ENCODE peak calls at places on chromosomes 7 and 10, in seven cellular contexts. J, K, H, I, P, M and E are unnamed samples.

GRCh38 chr10:90418869-90419652 is 438.8 kb downstream of the HTR7 start:
- DNase-seq in J (peak; percentile 48), K (peak; percentile 97), H (peak; percentile 35), I (no peak), P (no peak), M (peak; percentile 85), E (no peak)

GRCh38 chr7:37684927-37685326 is 1.4 kb downstream of the GPR141 start:
- DNase-seq in J (no peak), K (no peak), H (no peak), I (no peak), P (no peak), M (no peak), E (no peak)

GRCh38 chr7:32070406-32071360 is at the start of gene PDE1C:
- DNase-seq in J (peak; percentile 21), K (peak; percentile 19), H (peak; percentile 30), I (peak; percentile 21), P (no peak), M (no peak), E (no peak)

GRCh38 chr10:29535778-29536459 is 98.9 kb downstream of the SVIL start:
- DNase-seq in J (no peak), K (no peak), H (no peak), I (no peak), P (no peak), M (no peak), E (no peak)

GRCh38 chr10:97701438-97702064 is 12.0 kb upstream of the MARVELD1 start:
- DNase-seq in J (peak; percentile 87), K (peak; percentile 77), H (peak; percentile 74), I (peak; percentile 70), P (peak; percentile 70), M (peak; percentile 76), E (peak; percentile 67)

GRCh38 chr7:132518102-132518838 is 58.0 kb downstream of the PLXNA4 start:
- DNase-seq in J (no peak), K (no peak), H (peak; percentile 44), I (no peak), P (peak; percentile 75), M (peak; percentile 44), E (no peak)

GRCh38 chr10:13347235-13348156 is 597 bp downstream of the SEPHS1 start:
- DNase-seq in J (peak; percentile 93), K (peak; percentile 70), H (peak; percentile 87), I (peak; percentile 76), P (peak; percentile 80), M (peak; percentile 61), E (peak; percentile 82)

GRCh38 chr7:4745971-4746919 is 29.2 kb upstream of the AP5Z1 start:
- DNase-seq in J (peak; percentile 64), K (peak; percentile 83), H (peak; percentile 67), I (no peak), P (no peak), M (peak; percentile 45), E (peak; percentile 78)

GRCh38 chr10:94315975-94316464 is 46.7 kb downstream of the NOC3L start:
- DNase-seq in J (peak; percentile 13), K (peak; percentile 76), H (no peak), I (no peak), P (no peak), M (no peak), E (no peak)

GRCh38 chr10:73304876-73305275 is 52.4 kb upstream of the MRPS16 start:
- DNase-seq in J (no peak), K (no peak), H (no peak), I (no peak), P (no peak), M (no peak), E (no peak)

GRCh38 chr10:91779011-91779605 is 19.1 kb upstream of the TNKS2 start:
- DNase-seq in J (no peak), K (no peak), H (no peak), I (no peak), P (no peak), M (peak; percentile 69), E (no peak)

GRCh38 chr7:51038573-51038972 is 255.9 kb upstream of the GRB10 start:
- DNase-seq in J (no peak), K (no peak), H (no peak), I (no peak), P (no peak), M (no peak), E (no peak)

GRCh38 chr7:51082096-51082840 is 234.3 kb downstream of the COBL start:
- DNase-seq in J (no peak), K (no peak), H (no peak), I (no peak), P (no peak), M (no peak), E (no peak)

GRCh38 chr7:107891619-107892366 is 810 bp downstream of the DLD start:
- DNase-seq in J (no peak), K (peak; percentile 60), H (peak; percentile 21), I (no peak), P (peak; percentile 54), M (no peak), E (peak; percentile 68)

GRCh38 chr10:24215603-24216002 is 6.7 kb downstream of the KIAA1217 start:
- DNase-seq in J (no peak), K (no peak), H (no peak), I (no peak), P (no peak), M (no peak), E (no peak)

GRCh38 chr10:67884842-67885680 is 605 bp downstream of the SIRT1 start:
- DNase-seq in J (peak; percentile 87), K (peak; percentile 63), H (peak; percentile 83), I (peak; percentile 64), P (peak; percentile 90), M (peak; percentile 80), E (peak; percentile 70)

GRCh38 chr10:15489431-15489830 is 118.3 kb upstream of the FAM171A1 start:
- DNase-seq in J (no peak), K (no peak), H (no peak), I (no peak), P (no peak), M (no peak), E (no peak)

GRCh38 chr10:114437456-114438292 is 33.4 kb upstream of the AFAP1L2 start:
- DNase-seq in J (peak; percentile 29), K (peak; percentile 19), H (peak; percentile 41), I (no peak), P (peak; percentile 9), M (peak; percentile 55), E (peak; percentile 18)

GRCh38 chr7:9498303-9498702 is 1064.9 kb downstream of the NXPH1 start:
- DNase-seq in J (no peak), K (no peak), H (no peak), I (no peak), P (no peak), M (no peak), E (peak; percentile 41)

GRCh38 chr7:27108390-27109127 is 6.1 kb upstream of the HOXA2 start:
- DNase-seq in J (no peak), K (peak; percentile 88), H (no peak), I (no peak), P (no peak), M (peak; percentile 22), E (no peak)

GRCh38 chr10:100890696-100891271 is 22.0 kb upstream of the SLF2 start:
- DNase-seq in J (peak; percentile 55), K (peak; percentile 98), H (peak; percentile 74), I (no peak), P (no peak), M (peak; percentile 88), E (no peak)

GRCh38 chr7:29139796-29140195 is 6.5 kb downstream of the CPVL start:
- DNase-seq in J (no peak), K (no peak), H (no peak), I (no peak), P (no peak), M (peak; percentile 69), E (no peak)

GRCh38 chr7:129664029-129665012 is 52.8 kb downstream of the NRF1 start:
- DNase-seq in J (peak; percentile 60), K (peak; percentile 83), H (peak; percentile 75), I (no peak), P (peak; percentile 73), M (peak; percentile 68), E (peak; percentile 74)

GRCh38 chr10:122486396-122487080 is 25.2 kb downstream of the HTRA1 start:
- DNase-seq in J (no peak), K (no peak), H (no peak), I (no peak), P (no peak), M (no peak), E (no peak)
- H3K4me2 ChIP-seq in J (no peak overlapping the region), K (no peak overlapping the region), H (no peak overlapping the region), I (no peak overlapping the region), P (no peak overlapping the region), M (no peak overlapping the region), E (no peak overlapping the region)

GRCh38 chr10:1043532-1043995 is 5.4 kb downstream of the IDI1 start:
- DNase-seq in J (no peak), K (no peak), H (no peak), I (no peak), P (no peak), M (no peak), E (peak; percentile 80)

GRCh38 chr10:1044146-1044545 is 4.8 kb downstream of the IDI1 start:
- DNase-seq in J (no peak), K (no peak), H (no peak), I (no peak), P (no peak), M (no peak), E (peak; percentile 20)

GRCh38 chr10:1044964-1045363 is 4.0 kb downstream of the IDI1 start:
- DNase-seq in J (no peak), K (no peak), H (no peak), I (no peak), P (no peak), M (no peak), E (no peak)

GRCh38 chr10:1047937-1048336 is 982 bp downstream of the IDI1 start:
- DNase-seq in J (no peak), K (no peak), H (no peak), I (no peak), P (no peak), M (no peak), E (peak; percentile 14)

DNA sequence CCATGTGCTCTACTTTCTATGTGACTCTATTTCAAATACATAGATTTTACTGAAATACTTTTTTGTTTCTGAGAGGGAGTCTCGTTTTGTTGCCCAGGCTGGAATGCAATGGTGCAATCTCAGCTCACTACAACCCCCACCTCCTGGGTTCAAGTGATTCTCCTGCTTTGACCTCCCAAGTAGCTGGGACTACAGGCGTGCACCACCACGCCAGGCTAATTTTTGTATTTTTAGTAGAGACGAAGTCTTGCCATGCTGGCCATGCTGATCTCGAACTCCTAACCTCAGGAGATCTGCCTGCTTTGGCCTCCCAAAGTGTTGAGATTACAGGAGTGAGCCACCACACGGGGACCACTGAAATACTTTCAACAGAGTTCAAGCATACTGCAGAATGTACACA is 3.5 kb downstream of the IDI1 start:
- DNase-seq in J (no peak), K (no peak), H (no peak), I (no peak), P (no peak), M (no peak), E (no peak)
- H3K4me3 ChIP-seq in J (no peak overlapping the region), K (no peak overlapping the region), H (no peak overlapping the region), I (peak overlapping the region; percentile 51), P (peak overlapping the region; percentile 27), M (no peak overlapping the region), E (no peak overlapping the region)

GRCh38 chr10:127906548-127907377 is at the start of gene PTPRE:
- DNase-seq in J (peak; percentile 92), K (peak; percentile 24), H (peak; percentile 44), I (peak; percentile 65), P (peak; percentile 51), M (peak; percentile 72), E (peak; percentile 71)
- H3K4me2 ChIP-seq in J (peak within 1 kb of the TSS; percentile 98), K (peak within 1 kb of the TSS; percentile 53), H (peak within 1 kb of the TSS; percentile 100), I (peak within 1 kb of the TSS; percentile 92), P (no peak within 1 kb of the TSS), M (peak within 1 kb of the TSS; percentile 78), E (peak within 1 kb of the TSS; percentile 69)

DNA sequence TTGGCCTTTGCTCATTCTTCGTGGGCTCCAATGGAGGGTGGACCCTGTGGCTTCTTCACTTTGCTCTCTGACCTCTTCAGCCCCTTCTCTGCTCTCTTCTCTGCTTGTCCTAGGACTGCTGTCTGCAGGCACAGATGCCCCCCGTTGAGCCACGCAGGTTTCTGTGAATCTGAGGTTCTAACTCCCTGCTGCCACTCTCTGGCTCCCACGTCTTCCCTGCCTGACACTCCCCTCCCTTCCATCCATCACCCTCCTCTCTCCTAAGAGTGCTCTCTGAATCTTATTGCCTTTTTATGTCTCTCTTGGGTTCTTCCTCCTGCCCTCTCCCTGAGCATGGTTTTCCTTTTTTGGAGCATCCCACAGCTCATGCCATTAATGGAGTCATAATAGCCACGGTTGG is 499.5 kb upstream of the GALNT17 start:
- DNase-seq in J (no peak), K (no peak), H (no peak), I (no peak), P (no peak), M (no peak), E (no peak)
- H3K4me3 ChIP-seq in J (no peak overlapping the region), K (no peak overlapping the region), H (no peak overlapping the region), I (no peak overlapping the region), P (no peak overlapping the region), M (no peak overlapping the region), E (no peak overlapping the region)